ENCODE peak calls at places on chromosomes 11 and 22, in five cellular contexts. One of them, this sample, is unnamed.

GRCh38 chr11:84014539-84014938 is 728.4 kb upstream of the CCDC90B start:
- DNase-seq in CD8-positive, alpha-beta T cell: no peak
- DNase-seq in PC-3: no peak
- DNase-seq in cardiac muscle cell: no peak
- DNase-seq in transverse colon: no peak
- DNase-seq in this sample: no peak

GRCh38 chr11:19953342-19953741 is 206.9 kb downstream of the DBX1 start:
- DNase-seq in cardiac muscle cell: peak; percentile 41
- DNase-seq in CD8-positive, alpha-beta T cell: no peak
- DNase-seq in transverse colon: no peak
- DNase-seq in PC-3: no peak
- DNase-seq in this sample: no peak

GRCh38 chr11:66976048-66976467 is 954 bp downstream of the C11orf86 start:
- DNase-seq in PC-3: peak; percentile 55
- DNase-seq in CD8-positive, alpha-beta T cell: no peak
- DNase-seq in cardiac muscle cell: peak; percentile 43
- DNase-seq in transverse colon: no peak
- DNase-seq in this sample: no peak

GRCh38 chr11:66323684-66324083 is 6.8 kb upstream of the CD248 start:
- DNase-seq in cardiac muscle cell: no peak
- DNase-seq in transverse colon: no peak
- DNase-seq in PC-3: no peak
- DNase-seq in CD8-positive, alpha-beta T cell: no peak
- DNase-seq in this sample: no peak

GRCh38 chr11:45142241-45142885 is 4.1 kb upstream of the PRDM11 start:
- DNase-seq in transverse colon: no peak
- DNase-seq in CD8-positive, alpha-beta T cell: no peak
- DNase-seq in cardiac muscle cell: peak; percentile 51
- DNase-seq in PC-3: no peak
- DNase-seq in this sample: no peak

GRCh38 chr11:30860970-30861369 is 274.8 kb upstream of the MPPED2 start:
- DNase-seq in CD8-positive, alpha-beta T cell: no peak
- DNase-seq in cardiac muscle cell: no peak
- DNase-seq in PC-3: no peak
- DNase-seq in transverse colon: no peak
- DNase-seq in this sample: no peak

GRCh38 chr11:68042219-68043028 is 3.6 kb downstream of the TCIRG1 start:
- DNase-seq in PC-3: no peak
- DNase-seq in cardiac muscle cell: no peak
- DNase-seq in transverse colon: no peak
- DNase-seq in CD8-positive, alpha-beta T cell: no peak
- DNase-seq in this sample: no peak

GRCh38 chr11:28315440-28315839 is 207.3 kb downstream of the METTL15 start:
- DNase-seq in CD8-positive, alpha-beta T cell: no peak
- DNase-seq in cardiac muscle cell: no peak
- DNase-seq in transverse colon: no peak
- DNase-seq in PC-3: no peak
- DNase-seq in this sample: no peak

GRCh38 chr22:24200616-24201212 is 19.4 kb downstream of the SUSD2 start:
- DNase-seq in CD8-positive, alpha-beta T cell: no peak
- DNase-seq in cardiac muscle cell: peak; percentile 78
- DNase-seq in transverse colon: no peak
- DNase-seq in PC-3: peak; percentile 65
- DNase-seq in this sample: no peak

GRCh38 chr11:44955019-44955738 is 4.5 kb upstream of the TP53I11 start:
- DNase-seq in PC-3: peak; percentile 46
- DNase-seq in CD8-positive, alpha-beta T cell: no peak
- DNase-seq in transverse colon: peak; percentile 66
- DNase-seq in cardiac muscle cell: peak; percentile 96
- DNase-seq in this sample: no peak

GRCh38 chr11:74770456-74770855 is 21.8 kb downstream of the RNF169 start:
- DNase-seq in cardiac muscle cell: peak; percentile 55
- DNase-seq in PC-3: no peak
- DNase-seq in CD8-positive, alpha-beta T cell: no peak
- DNase-seq in transverse colon: no peak
- DNase-seq in this sample: no peak

GRCh38 chr11:62664405-62665074 is 470 bp downstream of the C11orf98 start:
- DNase-seq in transverse colon: peak; percentile 74
- DNase-seq in cardiac muscle cell: peak; percentile 57
- DNase-seq in PC-3: peak; percentile 78
- DNase-seq in CD8-positive, alpha-beta T cell: peak; percentile 28
- DNase-seq in this sample: no peak

GRCh38 chr11:63592975-63593395 is 21.2 kb downstream of the PLAAT3 start:
- DNase-seq in cardiac muscle cell: peak; percentile 59
- DNase-seq in CD8-positive, alpha-beta T cell: no peak
- DNase-seq in transverse colon: peak; percentile 18
- DNase-seq in PC-3: peak; percentile 61
- DNase-seq in this sample: peak; percentile 59

GRCh38 chr11:60377737-60378136 is 595 bp upstream of the MS4A7 start:
- DNase-seq in PC-3: peak; percentile 6
- DNase-seq in cardiac muscle cell: no peak
- DNase-seq in CD8-positive, alpha-beta T cell: no peak
- DNase-seq in transverse colon: peak; percentile 49
- DNase-seq in this sample: no peak

GRCh38 chr11:124676386-124676785 is 2.7 kb downstream of the SPA17 start:
- DNase-seq in transverse colon: peak; percentile 52
- DNase-seq in cardiac muscle cell: peak; percentile 88
- DNase-seq in CD8-positive, alpha-beta T cell: no peak
- DNase-seq in PC-3: no peak
- DNase-seq in this sample: no peak

GRCh38 chr22:22092974-22093373 is 110.4 kb upstream of the TOP3B start:
- DNase-seq in transverse colon: no peak
- DNase-seq in CD8-positive, alpha-beta T cell: no peak
- DNase-seq in PC-3: no peak
- DNase-seq in cardiac muscle cell: no peak
- DNase-seq in this sample: no peak

GRCh38 chr11:12258451-12258850 is 118.9 kb upstream of the PARVA start:
- DNase-seq in transverse colon: no peak
- DNase-seq in CD8-positive, alpha-beta T cell: no peak
- DNase-seq in PC-3: peak; percentile 47
- DNase-seq in cardiac muscle cell: peak; percentile 62
- DNase-seq in this sample: no peak

GRCh38 chr11:119262668-119263351 is 54.1 kb downstream of the MCAM start:
- DNase-seq in CD8-positive, alpha-beta T cell: no peak
- DNase-seq in PC-3: peak; percentile 33
- DNase-seq in cardiac muscle cell: peak; percentile 35
- DNase-seq in transverse colon: no peak
- DNase-seq in this sample: no peak

GRCh38 chr11:13962562-13963168 is at the start of gene SPON1:
- DNase-seq in cardiac muscle cell: peak; percentile 59
- DNase-seq in CD8-positive, alpha-beta T cell: no peak
- DNase-seq in transverse colon: peak; percentile 50
- DNase-seq in PC-3: no peak
- DNase-seq in this sample: peak; percentile 62

GRCh38 chr11:6387811-6388599 is 2.3 kb upstream of the SMPD1 start:
- DNase-seq in cardiac muscle cell: peak; percentile 36
- DNase-seq in CD8-positive, alpha-beta T cell: no peak
- DNase-seq in transverse colon: no peak
- DNase-seq in PC-3: no peak
- DNase-seq in this sample: no peak

GRCh38 chr11:13335319-13335718 is 57.7 kb downstream of the BMAL1 start:
- DNase-seq in CD8-positive, alpha-beta T cell: peak; percentile 57
- DNase-seq in PC-3: peak; percentile 67
- DNase-seq in transverse colon: peak; percentile 68
- DNase-seq in cardiac muscle cell: peak; percentile 81
- DNase-seq in this sample: peak; percentile 54

GRCh38 chr11:128029219-128029722 is 558.1 kb downstream of the ETS1 start:
- DNase-seq in transverse colon: no peak
- DNase-seq in PC-3: no peak
- DNase-seq in cardiac muscle cell: peak; percentile 76
- DNase-seq in CD8-positive, alpha-beta T cell: no peak
- DNase-seq in this sample: no peak

GRCh38 chr22:45302047-45302446 is 7.7 kb upstream of the FAM118A start:
- DNase-seq in transverse colon: no peak
- DNase-seq in CD8-positive, alpha-beta T cell: no peak
- DNase-seq in PC-3: peak; percentile 59
- DNase-seq in cardiac muscle cell: peak; percentile 60
- DNase-seq in this sample: no peak

GRCh38 chr11:124762624-124763155 is 600 bp upstream of the ESAM start:
- DNase-seq in transverse colon: peak; percentile 19
- DNase-seq in cardiac muscle cell: no peak
- DNase-seq in PC-3: peak; percentile 37
- DNase-seq in CD8-positive, alpha-beta T cell: no peak
- DNase-seq in this sample: no peak

GRCh38 chr22:37824674-37825641 is 1.8 kb downstream of the GALR3 start:
- DNase-seq in transverse colon: no peak
- DNase-seq in PC-3: no peak
- DNase-seq in CD8-positive, alpha-beta T cell: no peak
- DNase-seq in cardiac muscle cell: peak; percentile 40
- DNase-seq in this sample: no peak

GRCh38 chr11:96015911-96016565 is 92.1 kb upstream of the MTMR2 start:
- DNase-seq in CD8-positive, alpha-beta T cell: no peak
- DNase-seq in cardiac muscle cell: no peak
- DNase-seq in transverse colon: no peak
- DNase-seq in PC-3: no peak
- DNase-seq in this sample: no peak

GRCh38 chr11:12290477-12290922 is 86.9 kb upstream of the PARVA start:
- DNase-seq in CD8-positive, alpha-beta T cell: no peak
- DNase-seq in transverse colon: no peak
- DNase-seq in PC-3: no peak
- DNase-seq in cardiac muscle cell: peak; percentile 66
- DNase-seq in this sample: no peak

GRCh38 chr11:65034423-65034822 is 6.6 kb upstream of the SAC3D1 start:
- DNase-seq in cardiac muscle cell: no peak
- DNase-seq in CD8-positive, alpha-beta T cell: no peak
- DNase-seq in PC-3: no peak
- DNase-seq in transverse colon: no peak
- DNase-seq in this sample: no peak

GRCh38 chr11:65035579-65035978 is 5.4 kb upstream of the SAC3D1 start:
- DNase-seq in CD8-positive, alpha-beta T cell: no peak
- DNase-seq in cardiac muscle cell: no peak
- DNase-seq in PC-3: no peak
- DNase-seq in transverse colon: no peak
- DNase-seq in this sample: no peak

GRCh38 chr11:65036931-65037330 is 4.1 kb upstream of the SAC3D1 start:
- DNase-seq in cardiac muscle cell: no peak
- DNase-seq in transverse colon: peak; percentile 41
- DNase-seq in CD8-positive, alpha-beta T cell: no peak
- DNase-seq in PC-3: peak; percentile 20
- DNase-seq in this sample: peak; percentile 62

GRCh38 chr11:65027213-65028067 is at the start of gene SNX15:
- DNase-seq in cardiac muscle cell: peak; percentile 98
- DNase-seq in PC-3: peak; percentile 99
- DNase-seq in CD8-positive, alpha-beta T cell: peak; percentile 77
- DNase-seq in transverse colon: peak; percentile 96
- DNase-seq in this sample: peak; percentile 88

GRCh38 chr11:65032216-65032615 is 5.0 kb downstream of the SNX15 start:
- DNase-seq in PC-3: no peak
- DNase-seq in transverse colon: no peak
- DNase-seq in CD8-positive, alpha-beta T cell: no peak
- DNase-seq in cardiac muscle cell: no peak
- DNase-seq in this sample: no peak
- TF ChIP-seq CTCF in PC-3: no peak
- TF ChIP-seq CTCF in transverse colon: no peak
- TF ChIP-seq CTCF in CD8-positive, alpha-beta T cell: no peak
- TF ChIP-seq CTCF in cardiac muscle cell: no peak
- TF ChIP-seq CTCF in this sample: no peak

DNA sequence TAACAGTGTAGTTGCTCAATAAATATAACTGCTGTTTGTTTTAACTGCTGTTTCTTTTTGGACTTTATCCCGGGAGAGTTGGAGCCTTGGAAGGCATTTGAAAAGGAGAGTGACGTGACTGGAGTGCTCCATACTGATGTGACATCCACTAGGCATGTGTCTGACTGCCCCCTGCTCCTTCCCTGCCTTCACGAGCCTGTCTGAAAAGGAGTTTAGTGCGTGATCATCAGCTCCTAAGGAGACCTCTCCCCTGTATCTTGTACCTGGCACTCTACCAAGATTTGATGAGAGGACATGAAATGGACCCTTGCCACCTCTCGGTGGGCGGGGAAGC is 22.9 kb downstream of the ZBTB16 start:
- DNase-seq in transverse colon: no peak
- DNase-seq in CD8-positive, alpha-beta T cell: no peak
- DNase-seq in cardiac muscle cell: peak; percentile 79
- DNase-seq in PC-3: no peak
- DNase-seq in this sample: no peak
- H3K27ac ChIP-seq in transverse colon: peak overlapping the region; percentile 69
- H3K27ac ChIP-seq in CD8-positive, alpha-beta T cell: no peak overlapping the region
- H3K27ac ChIP-seq in cardiac muscle cell: no peak overlapping the region
- H3K27ac ChIP-seq in PC-3: no peak overlapping the region
- H3K27ac ChIP-seq in this sample: peak overlapping the region; percentile 59

DNA sequence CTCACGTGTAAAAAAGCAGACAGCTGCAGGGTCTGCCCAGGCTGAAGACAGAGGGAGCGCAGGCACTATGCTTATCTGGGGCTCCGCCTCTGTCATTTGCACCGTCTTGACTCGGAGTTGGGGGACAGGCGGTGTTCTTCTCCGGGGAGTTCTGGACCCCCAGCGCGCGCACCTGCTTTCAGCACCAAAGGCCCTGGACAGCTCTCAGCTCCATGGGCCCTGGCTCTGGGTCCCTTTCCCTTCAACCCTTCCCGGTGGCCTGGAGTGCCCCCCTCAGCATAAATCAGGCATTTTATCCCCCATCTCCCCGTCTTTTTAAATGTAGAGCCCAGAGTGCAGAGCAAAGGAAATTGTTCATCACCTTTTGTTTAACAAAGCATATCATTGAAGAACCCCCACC is 1.5 kb downstream of the SEZ6L start:
- DNase-seq in CD8-positive, alpha-beta T cell: no peak
- DNase-seq in PC-3: no peak
- DNase-seq in transverse colon: no peak
- DNase-seq in cardiac muscle cell: no peak
- DNase-seq in this sample: no peak
- TF ChIP-seq CTCF in CD8-positive, alpha-beta T cell: no peak
- TF ChIP-seq CTCF in PC-3: no peak
- TF ChIP-seq CTCF in transverse colon: no peak
- TF ChIP-seq CTCF in cardiac muscle cell: no peak
- TF ChIP-seq CTCF in this sample: peak; percentile 53

GRCh38 chr11:122163420-122163819 is 47.4 kb upstream of the BLID start:
- DNase-seq in CD8-positive, alpha-beta T cell: no peak
- DNase-seq in transverse colon: no peak
- DNase-seq in cardiac muscle cell: peak; percentile 58
- DNase-seq in PC-3: peak; percentile 77
- DNase-seq in this sample: no peak

GRCh38 chr11:122159173-122159701 is 43.2 kb upstream of the BLID start:
- DNase-seq in transverse colon: no peak
- DNase-seq in PC-3: peak; percentile 75
- DNase-seq in CD8-positive, alpha-beta T cell: no peak
- DNase-seq in cardiac muscle cell: peak; percentile 85
- DNase-seq in this sample: peak; percentile 58

GRCh38 chr11:122159861-122160260 is 43.8 kb upstream of the BLID start:
- DNase-seq in cardiac muscle cell: no peak
- DNase-seq in CD8-positive, alpha-beta T cell: no peak
- DNase-seq in transverse colon: no peak
- DNase-seq in PC-3: no peak
- DNase-seq in this sample: no peak

GRCh38 chr11:122162095-122162494 is 46.1 kb upstream of the BLID start:
- DNase-seq in CD8-positive, alpha-beta T cell: no peak
- DNase-seq in PC-3: no peak
- DNase-seq in transverse colon: no peak
- DNase-seq in cardiac muscle cell: peak; percentile 75
- DNase-seq in this sample: no peak

DNA sequence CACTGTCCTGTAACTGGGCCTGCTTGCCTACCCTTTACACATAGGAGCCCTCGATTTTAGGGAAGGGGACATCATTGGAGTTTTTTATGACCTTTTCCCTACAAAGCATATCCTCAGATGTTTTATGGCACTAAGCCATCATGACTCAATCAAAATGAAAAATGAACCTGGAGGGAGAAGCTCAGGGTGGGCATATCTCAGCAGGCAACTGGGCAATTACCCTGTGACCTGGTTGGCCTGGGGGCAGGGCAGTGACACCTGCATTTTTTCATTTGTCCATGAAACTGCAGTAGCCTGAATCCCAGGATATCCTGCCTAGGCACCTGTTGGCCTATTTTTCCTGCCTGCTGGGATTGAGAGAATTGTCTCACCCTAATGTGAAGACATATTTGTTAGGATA is 45.2 kb upstream of the BLID start:
- DNase-seq in PC-3: peak; percentile 74
- DNase-seq in cardiac muscle cell: no peak
- DNase-seq in CD8-positive, alpha-beta T cell: no peak
- DNase-seq in transverse colon: no peak
- DNase-seq in this sample: no peak
- H3K27ac ChIP-seq in PC-3: peak overlapping the region; percentile 99
- H3K27ac ChIP-seq in cardiac muscle cell: no peak overlapping the region
- H3K27ac ChIP-seq in CD8-positive, alpha-beta T cell: no peak overlapping the region
- H3K27ac ChIP-seq in transverse colon: no peak overlapping the region
- H3K27ac ChIP-seq in this sample: peak overlapping the region; percentile 90